ENCODE peak calls at places on chromosomes 4 and X, in four cellular contexts. T, W, Q and E are unnamed samples.

GRCh38 chr4:84924439-84924838 is 42.1 kb downstream of the WDFY3 start:
- DNase-seq in Q (no peak), T (no peak), W (no peak), E (no peak)

GRCh38 chrX:14533867-14534266 is 4.5 kb downstream of the GLRA2 start:
- DNase-seq in W (no peak), T (no peak), Q (no peak), E (no peak)

GRCh38 chrX:140157611-140158010 is 192.3 kb upstream of the CXorf66 start:
- DNase-seq in Q (peak; percentile 15), W (no peak), T (no peak), E (peak; percentile 29)

GRCh38 chr4:80875642-80876041 is 154.9 kb upstream of the BMP3 start:
- DNase-seq in T (no peak), Q (no peak), W (no peak), E (no peak)

GRCh38 chr4:174283507-174284180 is at the start of the genes CEP44 and FBXO8:
- DNase-seq in Q (peak; percentile 25), T (peak; percentile 86), W (peak; percentile 29), E (peak; percentile 89)

GRCh38 chr4:153387981-153388380 is 43.5 kb downstream of the MND1 start:
- DNase-seq in T (no peak), Q (no peak), W (no peak), E (no peak)

GRCh38 chrX:55484948-55485347 is 4.7 kb downstream of the USP51 start:
- DNase-seq in Q (no peak), T (no peak), W (no peak), E (no peak)

GRCh38 chr4:109072595-109072994 is 229.9 kb downstream of the COL25A1 start:
- DNase-seq in W (peak; percentile 48), T (no peak), Q (no peak), E (peak; percentile 77)

GRCh38 chr4:153151535-153152452 is 52.4 kb upstream of the TRIM2 start:
- DNase-seq in T (peak; percentile 57), W (no peak), Q (peak; percentile 54), E (peak; percentile 40)

GRCh38 chrX:22247169-22247568 is 25.5 kb upstream of the CBLL2 start:
- DNase-seq in T (no peak), Q (peak; percentile 2), W (peak; percentile 0), E (peak; percentile 28)

GRCh38 chrX:53022381-53022780 is 26.2 kb upstream of the GPR173 start:
- DNase-seq in T (no peak), Q (no peak), W (no peak), E (no peak)

GRCh38 chrX:40502688-40503087 is 78.1 kb upstream of the ATP6AP2 start:
- DNase-seq in W (no peak), T (no peak), Q (no peak), E (no peak)

GRCh38 chrX:136652822-136653723 is 5.1 kb downstream of the CD40LG start:
- DNase-seq in Q (no peak), T (peak; percentile 59), W (no peak), E (peak; percentile 0)

GRCh38 chr4:79281577-79282359 is 44.1 kb downstream of the NAA11 start:
- DNase-seq in T (no peak), Q (no peak), W (no peak), E (no peak)

GRCh38 chrX:111837226-111837625 is 38.8 kb upstream of the TRPC5OS start:
- DNase-seq in T (no peak), W (no peak), Q (no peak), E (no peak)

GRCh38 chrX:34404386-34405070 is 252.6 kb downstream of the TMEM47 start:
- DNase-seq in Q (no peak), W (no peak), T (no peak), E (peak; percentile 70)

GRCh38 chr4:177640864-177641263 is 198.6 kb upstream of the AGA start:
- DNase-seq in T (no peak), W (no peak), Q (no peak), E (no peak)

GRCh38 chr4:172709376-172709775 is 459.2 kb upstream of the GALNT7 start:
- DNase-seq in W (no peak), T (no peak), Q (no peak), E (no peak)

GRCh38 chrX:48538641-48539344 is 721 bp upstream of the TBC1D25 start:
- DNase-seq in Q (no peak), T (no peak), W (no peak), E (no peak)

GRCh38 chrX:70970482-70970999 is 39.6 kb upstream of the SLC7A3 start:
- DNase-seq in Q (no peak), T (no peak), W (no peak), E (peak; percentile 41)

GRCh38 chr4:7777871-7778523 is 161.7 kb downstream of the AFAP1 start:
- DNase-seq in Q (no peak), T (no peak), W (no peak), E (no peak)

GRCh38 chr4:107034982-107035710 is 967 bp downstream of the DKK2 start:
- DNase-seq in Q (no peak), W (no peak), T (peak; percentile 55), E (peak; percentile 11)

GRCh38 chrX:130704053-130705038 is 198.7 kb downstream of the ENOX2 start:
- DNase-seq in T (no peak), Q (no peak), W (no peak), E (peak; percentile 58)

GRCh38 chrX:149043401-149043800 is 461.7 kb downstream of the IDS start:
- DNase-seq in Q (no peak), T (no peak), W (no peak), E (no peak)

GRCh38 chr4:11495291-11495690 is 66.6 kb upstream of the HS3ST1 start:
- DNase-seq in T (no peak), W (no peak), Q (no peak), E (no peak)

GRCh38 chr4:152106113-152106763 is 345.4 kb upstream of the GATB start:
- DNase-seq in Q (peak; percentile 73), W (peak; percentile 89), T (peak; percentile 74), E (peak; percentile 94)

GRCh38 chr4:66572949-66573348 is 902.7 kb upstream of the EPHA5 start:
- DNase-seq in W (no peak), T (no peak), Q (peak; percentile 95), E (peak; percentile 88)

GRCh38 chr4:39706829-39707511 is 9.0 kb downstream of the UBE2K start:
- DNase-seq in T (no peak), W (no peak), Q (no peak), E (peak; percentile 51)

GRCh38 chrX:45479835-45480422 is 279.3 kb upstream of the DIPK2B start:
- DNase-seq in Q (peak; percentile 96), T (no peak), W (peak; percentile 59), E (peak; percentile 91)

GRCh38 chr4:24582235-24582863 is 2.0 kb downstream of the DHX15 start:
- DNase-seq in Q (no peak), T (no peak), W (no peak), E (no peak)

GRCh38 chrX:109716431-109717028 is 16.5 kb downstream of the ACSL4 start:
- DNase-seq in Q (no peak), T (no peak), W (no peak), E (no peak)

GRCh38 chrX:120310861-120311631 is at the start of gene TMEM255A:
- DNase-seq in Q (no peak), T (no peak), W (no peak), E (no peak)

GRCh38 chr4:76703123-76703490 is 194.8 kb downstream of the SOWAHB start:
- DNase-seq in Q (no peak), T (no peak), W (no peak), E (no peak)

GRCh38 chr4:68180858-68181531 is 51.3 kb upstream of the TMPRSS11F start:
- DNase-seq in W (no peak), T (no peak), Q (peak; percentile 10), E (peak; percentile 41)

GRCh38 chr4:38612996-38613395 is 51.0 kb upstream of the KLF3 start:
- DNase-seq in Q (peak; percentile 43), W (no peak), T (no peak), E (peak; percentile 41)

GRCh38 chr4:42995343-42995944 is 102.9 kb downstream of the GRXCR1 start:
- DNase-seq in W (peak; percentile 1), Q (peak; percentile 44), T (no peak), E (peak; percentile 17)

GRCh38 chr4:95362906-95363578 is 185.7 kb downstream of the UNC5C start:
- DNase-seq in Q (no peak), T (no peak), W (no peak), E (peak; percentile 49)
- TF ChIP-seq CTCF in Q (peak; percentile 27), T (no peak), W (peak; percentile 22), E (no peak)

DNA sequence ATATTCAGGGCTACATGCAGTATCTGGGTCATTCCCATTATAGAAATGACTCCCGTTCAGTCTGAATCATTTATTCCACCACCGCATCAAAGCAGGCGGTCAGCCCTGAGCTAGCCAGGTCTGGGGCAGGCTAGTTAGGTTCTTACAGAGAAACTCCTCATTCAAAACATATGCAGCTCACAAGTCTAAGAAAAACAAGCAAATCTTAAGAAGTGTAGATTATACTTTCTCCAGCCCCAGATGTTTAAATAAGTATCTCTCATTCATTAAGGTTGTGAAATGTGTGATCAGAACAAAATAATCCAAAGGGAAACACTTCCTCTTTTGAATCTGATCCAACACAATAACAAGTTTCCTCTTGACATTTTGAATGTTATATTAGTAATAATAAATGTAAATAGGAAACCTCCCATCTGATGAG is 441.9 kb downstream of the INPP4B start:
- DNase-seq in W (no peak), Q (peak; percentile 40), T (peak; percentile 69), E (peak; percentile 63)
- H3K4me3 ChIP-seq in W (peak overlapping the region; percentile 66), Q (peak overlapping the region; percentile 61), T (peak overlapping the region; percentile 65), E (peak overlapping the region; percentile 63)

DNA sequence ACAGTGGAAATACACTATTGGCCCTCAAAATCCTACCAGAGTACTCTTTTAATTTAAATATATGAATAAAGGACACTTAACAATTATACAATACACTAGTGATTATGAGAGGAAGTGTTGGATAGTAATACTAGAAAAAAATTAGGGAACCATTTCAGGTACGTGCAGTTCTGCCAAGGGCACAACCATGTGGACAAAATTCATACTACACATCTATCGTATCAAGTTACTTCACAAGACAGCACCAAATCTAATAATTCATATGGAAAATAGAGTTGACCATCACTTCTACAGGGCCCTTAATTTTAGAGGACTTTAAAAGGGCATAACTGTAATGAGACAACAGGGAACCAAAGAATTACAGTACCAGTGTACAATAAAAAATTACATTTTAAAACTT is 69.2 kb upstream of the ZCCHC13 start:
- DNase-seq in T (no peak), Q (no peak), W (no peak), E (no peak)
- TF ChIP-seq CTCF in T (no peak), Q (no peak), W (no peak), E (no peak)

DNA sequence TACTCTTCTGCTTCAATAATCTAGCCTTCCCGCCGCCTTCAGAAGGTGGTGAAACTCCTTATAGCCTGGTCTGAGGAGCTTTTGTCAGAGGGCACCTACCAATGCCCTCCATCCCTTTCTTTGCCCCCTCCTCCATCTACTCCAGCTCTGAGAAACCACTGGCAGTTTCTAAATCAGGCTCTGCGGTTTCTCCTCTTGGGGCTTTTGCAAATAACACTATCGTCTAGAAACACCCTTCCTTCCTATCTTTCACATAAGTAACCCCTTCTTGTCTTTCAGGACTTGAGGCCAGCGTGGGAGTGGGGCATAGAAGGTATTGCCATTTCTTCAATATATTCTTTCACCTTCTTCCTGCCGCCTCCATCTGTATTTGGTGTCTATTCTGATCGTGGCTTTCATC is 1.2 kb upstream of the EFHC2 start:
- DNase-seq in W (no peak), Q (no peak), T (no peak), E (no peak)
- H3K4me3 ChIP-seq in W (no peak overlapping the region), Q (no peak overlapping the region), T (no peak overlapping the region), E (no peak overlapping the region)

GRCh38 chr4:114378306-114378903 is 220.2 kb upstream of the UGT8 start:
- DNase-seq in T (no peak), W (peak; percentile 15), Q (no peak), E (peak; percentile 66)
- TF ChIP-seq CTCF in T (no peak), W (peak; percentile 73), Q (peak; percentile 57), E (peak; percentile 49)

GRCh38 chr4:53362093-53362492 is 3.8 kb downstream of the SCFD2 start:
- DNase-seq in T (no peak), Q (no peak), W (no peak), E (no peak)
- H3K4me3 ChIP-seq in T (no peak overlapping the region), Q (no peak overlapping the region), W (no peak overlapping the region), E (no peak overlapping the region)